ENCODE peak calls at places on chromosomes 6 and 20, in six cellular contexts. B is CD4-positive, alpha-beta T cell; Y is right atrium auricular region; H is lung; W is small intestine; R is CD8-positive, alpha-beta T cell. O is an unnamed sample. For H3K27me3, the result is how much of the 10 kb centered on the place peaks cover.

GRCh38 chr6:149306967-149307366 is 10.5 kb upstream of the TAB2 start:
- DNase-seq in W (no peak), H (no peak), B (no peak), R (no peak), Y (no peak), O (no peak)

GRCh38 chr6:2877057-2877882 is 25.8 kb downstream of the SERPINB9 start:
- DNase-seq in R (no peak), H (no peak), Y (no peak), W (no peak), B (no peak), O (no peak)

GRCh38 chr6:135163440-135163738 is 17.7 kb upstream of the MYB start:
- DNase-seq in R (peak), Y (no peak), H (no peak), W (no peak), B (no peak), O (no peak)

GRCh38 chr6:111806561-111807497 is 66.4 kb downstream of the FYN start:
- DNase-seq in Y (no peak), W (no peak), B (no peak), H (no peak), R (no peak), O (no peak)

GRCh38 chr6:75207211-75207984 is 1.5 kb upstream of the COL12A1 start:
- DNase-seq in B (no peak), W (no peak), Y (no peak), R (no peak), H (no peak), O (no peak)

GRCh38 chr20:58705525-58705924 is 12.9 kb downstream of the NPEPL1 start:
- DNase-seq in W (no peak), B (no peak), Y (peak), R (peak), H (no peak), O (no peak)

GRCh38 chr6:13715444-13715883 is 3.8 kb upstream of the RANBP9 start:
- DNase-seq in B (no peak), H (no peak), W (no peak), R (no peak), Y (no peak), O (no peak)

GRCh38 chr6:14968056-14968643 is 277.7 kb upstream of the JARID2 start:
- DNase-seq in B (no peak), R (no peak), Y (no peak), W (peak), H (no peak), O (no peak)

GRCh38 chr20:32477594-32478512 is 107.3 kb downstream of the NOL4L start:
- DNase-seq in R (no peak), Y (no peak), W (peak), B (no peak), H (no peak), O (no peak)

GRCh38 chr20:19926581-19926980 is 90.6 kb upstream of the NAA20 start:
- DNase-seq in R (no peak), B (no peak), Y (no peak), H (no peak), W (peak), O (no peak)

GRCh38 chr6:23350752-23351453 is 775.1 kb upstream of the NRSN1 start:
- DNase-seq in B (no peak), R (no peak), W (no peak), Y (no peak), H (no peak), O (no peak)

GRCh38 chr6:133062702-133063319 is 178.3 kb upstream of the EYA4 start:
- DNase-seq in B (no peak), R (no peak), W (no peak), Y (no peak), H (no peak), O (no peak)

GRCh38 chr6:22717906-22718305 is 148.5 kb downstream of the HDGFL1 start:
- DNase-seq in H (no peak), R (no peak), W (peak), B (no peak), Y (no peak), O (no peak)

GRCh38 chr6:408599-409102 is 17.1 kb downstream of the IRF4 start:
- DNase-seq in Y (peak), H (peak), R (no peak), B (no peak), W (peak), O (peak)

GRCh38 chr6:146770965-146771735 is 172.4 kb downstream of the ADGB start:
- DNase-seq in B (peak), Y (peak), H (peak), W (no peak), R (peak), O (no peak)

GRCh38 chr6:112331306-112331705 is 15.8 kb upstream of the RFPL4B start:
- DNase-seq in Y (no peak), W (no peak), H (no peak), R (no peak), B (no peak), O (no peak)

GRCh38 chr20:39225536-39225935 is 263.4 kb downstream of the DHX35 start:
- DNase-seq in W (no peak), Y (no peak), R (no peak), H (no peak), B (no peak), O (no peak)

GRCh38 chr20:10857362-10858070 is 183.7 kb upstream of the JAG1 start:
- DNase-seq in B (no peak), H (no peak), W (peak), Y (no peak), R (no peak), O (no peak)

GRCh38 chr6:18585032-18585573 is 198.0 kb downstream of the RNF144B start:
- DNase-seq in H (peak), B (no peak), W (peak), R (no peak), Y (no peak), O (no peak)

GRCh38 chr20:46139908-46140482 is 21.9 kb downstream of the CD40 start:
- DNase-seq in Y (no peak), B (no peak), R (no peak), W (no peak), H (no peak), O (no peak)

GRCh38 chr20:44756011-44756688 is 10.5 kb downstream of the KCNK15 start:
- DNase-seq in B (no peak), H (no peak), Y (no peak), R (no peak), W (no peak), O (no peak)

GRCh38 chr20:44748005-44748370 is 2.3 kb downstream of the KCNK15 start:
- DNase-seq in H (no peak), B (no peak), Y (no peak), R (no peak), W (no peak), O (peak)

GRCh38 chr20:44754554-44754953 is 8.9 kb downstream of the KCNK15 start:
- DNase-seq in B (no peak), H (no peak), W (no peak), Y (no peak), R (no peak), O (no peak)

GRCh38 chr20:44750081-44750805 is 4.6 kb downstream of the KCNK15 start:
- DNase-seq in H (no peak), W (no peak), B (no peak), R (no peak), Y (no peak), O (no peak)

GRCh38 chr20:44752099-44752931 is 6.7 kb downstream of the KCNK15 start:
- DNase-seq in H (no peak), W (no peak), B (no peak), R (no peak), Y (no peak), O (no peak)
- H3K27me3 ChIP-seq in H (under half), W (under half), B (under half), R (under half), Y (under half), O (under half)

GRCh38 chr20:51563141-51563596 is 20.6 kb upstream of the NFATC2 start:
- DNase-seq in R (no peak), W (no peak), H (no peak), B (no peak), Y (no peak), O (no peak)
- H3K27me3 ChIP-seq in R (under half), W (under half), H (under half), B (half or more), Y (under half), O (under half)

GRCh38 chr20:62527781-62528180 is 52.0 kb upstream of the GATA5 start:
- DNase-seq in Y (no peak), B (no peak), R (no peak), H (no peak), W (no peak), O (no peak)
- H3K27me3 ChIP-seq in Y (under half), B (under half), R (under half), H (under half), W (under half), O (under half)

GRCh38 chr6:20084411-20084810 is 127.9 kb downstream of the MBOAT1 start:
- DNase-seq in R (no peak), B (no peak), H (no peak), Y (no peak), W (no peak), O (no peak)

GRCh38 chr6:20086992-20087391 is 125.3 kb downstream of the MBOAT1 start:
- DNase-seq in R (no peak), B (no peak), Y (no peak), W (no peak), H (no peak), O (no peak)

DNA sequence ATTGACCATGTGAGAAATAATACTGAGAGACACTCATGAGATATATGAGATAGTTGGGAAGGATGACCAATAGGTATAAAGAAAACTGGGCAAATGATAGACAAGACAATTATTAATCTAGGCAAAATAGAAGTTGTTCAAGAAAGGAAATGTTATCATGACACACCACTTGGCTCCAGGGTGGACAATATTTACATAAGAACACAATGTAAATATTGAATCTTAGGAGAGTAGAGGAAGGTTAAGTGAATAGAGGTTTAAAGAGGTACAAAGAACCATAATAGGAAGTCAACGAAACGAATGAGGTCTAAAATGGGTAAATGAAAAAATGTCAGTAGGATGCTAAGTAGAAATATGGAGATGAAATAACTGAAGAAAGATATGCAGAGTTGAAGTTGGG is 126.5 kb downstream of the MBOAT1 start:
- DNase-seq in B (no peak), W (no peak), H (no peak), Y (no peak), R (no peak), O (no peak)
- H3K27me3 ChIP-seq in B (under half), W (under half), H (under half), Y (under half), R (under half), O (under half)

GRCh38 chr6:28776269-28777146 is 147.3 kb downstream of the TRIM27 start:
- DNase-seq in Y (no peak), B (no peak), H (no peak), R (no peak), W (no peak), O (peak)
- H3K27me3 ChIP-seq in Y (under half), B (half or more), H (under half), R (half or more), W (under half), O (under half)

GRCh38 chr6:106192824-106193223 is 106.7 kb downstream of the PRDM1 start:
- DNase-seq in W (no peak), R (no peak), H (no peak), Y (no peak), B (no peak), O (no peak)
- H3K27me3 ChIP-seq in W (under half), R (under half), H (under half), Y (under half), B (under half), O (under half)

O was measured in HAP-1.